ENCODE peak calls at places on chromosomes 13 and 19, in seven cellular contexts. A is AG04450, F is upper lobe of left lung, O is left lung, P is RWPE1, Y is ascending aorta, C is RWPE2. K is an unnamed sample.

GRCh38 chr19:17656970-17657369 is 31.2 kb downstream of the UNC13A start:
- DNase-seq in A (no peak), F (no peak), O (peak), P (no peak), Y (no peak), C (no peak), K (no peak)

GRCh38 chr19:4713384-4713951 is 10.2 kb downstream of the DPP9 start:
- DNase-seq in A (peak), F (peak), O (no peak), P (peak), Y (peak), C (peak), K (peak)

GRCh38 chr19:48498922-48499321 is 12.7 kb downstream of the LMTK3 start:
- DNase-seq in A (no peak), F (no peak), O (no peak), P (no peak), Y (no peak), C (peak), K (no peak)

GRCh38 chr13:99050983-99051488 is 73.2 kb upstream of the DOCK9 start:
- DNase-seq in A (no peak), F (no peak), O (no peak), P (no peak), Y (no peak), C (no peak), K (no peak)

GRCh38 chr19:40528533-40529092 is 48.1 kb upstream of the SHKBP1 start:
- DNase-seq in A (no peak), F (no peak), O (no peak), P (no peak), Y (no peak), C (no peak), K (no peak)

GRCh38 chr13:79647518-79647917 is 166.6 kb downstream of the NDFIP2 start:
- DNase-seq in A (no peak), F (no peak), O (no peak), P (peak), Y (no peak), C (peak), K (no peak)

GRCh38 chr13:19048381-19048780 is 133.2 kb downstream of the TUBA3C start:
- DNase-seq in A (no peak), F (no peak), O (no peak), P (no peak), Y (no peak), C (no peak), K (no peak)

GRCh38 chr13:60654405-60654804 is 257.4 kb downstream of the TDRD3 start:
- DNase-seq in A (no peak), F (no peak), O (no peak), P (peak), Y (no peak), C (no peak), K (no peak)

GRCh38 chr19:51607077-51607476 is 23.1 kb downstream of the SIGLEC5 start:
- DNase-seq in A (no peak), F (no peak), O (no peak), P (no peak), Y (no peak), C (no peak), K (no peak)

GRCh38 chr19:57559404-57560025 is at the start of gene ZNF550:
- DNase-seq in A (peak), F (peak), O (peak), P (peak), Y (peak), C (peak), K (peak)

GRCh38 chr19:16382775-16383543 is 58.3 kb downstream of the KLF2 start:
- DNase-seq in A (peak), F (peak), O (peak), P (peak), Y (peak), C (no peak), K (peak)

GRCh38 chr13:20840590-20840989 is 62.0 kb downstream of the XPO4 start:
- DNase-seq in A (no peak), F (no peak), O (no peak), P (no peak), Y (no peak), C (no peak), K (no peak)

GRCh38 chr13:67410645-67411044 is 180.5 kb upstream of the PCDH9 start:
- DNase-seq in A (no peak), F (no peak), O (no peak), P (no peak), Y (no peak), C (no peak), K (no peak)

GRCh38 chr19:33252418-33252962 is 26.8 kb upstream of the SLC7A10 start:
- DNase-seq in A (no peak), F (no peak), O (no peak), P (no peak), Y (no peak), C (no peak), K (no peak)

GRCh38 chr13:63542704-63543215 is 2127.1 kb upstream of the PCDH20 start:
- DNase-seq in A (no peak), F (no peak), O (no peak), P (no peak), Y (no peak), C (no peak), K (no peak)

GRCh38 chr19:13430790-13431582 is 75.3 kb downstream of the CACNA1A start:
- DNase-seq in A (peak), F (peak), O (no peak), P (peak), Y (no peak), C (no peak), K (no peak)

GRCh38 chr19:19750131-19750841 is 17.4 kb upstream of the ZNF14 start:
- DNase-seq in A (no peak), F (no peak), O (peak), P (no peak), Y (no peak), C (no peak), K (peak)

GRCh38 chr13:20340759-20341161 is 108.6 kb upstream of the GJB6 start:
- DNase-seq in A (no peak), F (peak), O (peak), P (peak), Y (no peak), C (no peak), K (no peak)

GRCh38 chr19:4443188-4443587 is 14.4 kb downstream of the UBXN6 start:
- DNase-seq in A (no peak), F (no peak), O (no peak), P (no peak), Y (no peak), C (no peak), K (no peak)

GRCh38 chr13:51870616-51871015 is 8.8 kb downstream of the CCDC70 start:
- DNase-seq in A (no peak), F (no peak), O (no peak), P (no peak), Y (no peak), C (no peak), K (no peak)

GRCh38 chr13:43245374-43245964 is 222.1 kb downstream of the DNAJC15 start:
- DNase-seq in A (peak), F (no peak), O (no peak), P (peak), Y (no peak), C (peak), K (no peak)

GRCh38 chr19:888615-889385 is 4.2 kb downstream of the MED16 start:
- DNase-seq in A (no peak), F (no peak), O (no peak), P (no peak), Y (no peak), C (no peak), K (no peak)

GRCh38 chr19:50607874-50608785 is 31.6 kb downstream of the SYT3 start:
- DNase-seq in A (peak), F (peak), O (peak), P (peak), Y (peak), C (peak), K (peak)

GRCh38 chr19:13819242-13819641 is 24.0 kb downstream of the ZSWIM4 start:
- DNase-seq in A (no peak), F (no peak), O (no peak), P (no peak), Y (no peak), C (no peak), K (no peak)

GRCh38 chr13:97468331-97468730 is 34.4 kb downstream of the RAP2A start:
- DNase-seq in A (no peak), F (no peak), O (no peak), P (no peak), Y (no peak), C (no peak), K (no peak)

DNA sequence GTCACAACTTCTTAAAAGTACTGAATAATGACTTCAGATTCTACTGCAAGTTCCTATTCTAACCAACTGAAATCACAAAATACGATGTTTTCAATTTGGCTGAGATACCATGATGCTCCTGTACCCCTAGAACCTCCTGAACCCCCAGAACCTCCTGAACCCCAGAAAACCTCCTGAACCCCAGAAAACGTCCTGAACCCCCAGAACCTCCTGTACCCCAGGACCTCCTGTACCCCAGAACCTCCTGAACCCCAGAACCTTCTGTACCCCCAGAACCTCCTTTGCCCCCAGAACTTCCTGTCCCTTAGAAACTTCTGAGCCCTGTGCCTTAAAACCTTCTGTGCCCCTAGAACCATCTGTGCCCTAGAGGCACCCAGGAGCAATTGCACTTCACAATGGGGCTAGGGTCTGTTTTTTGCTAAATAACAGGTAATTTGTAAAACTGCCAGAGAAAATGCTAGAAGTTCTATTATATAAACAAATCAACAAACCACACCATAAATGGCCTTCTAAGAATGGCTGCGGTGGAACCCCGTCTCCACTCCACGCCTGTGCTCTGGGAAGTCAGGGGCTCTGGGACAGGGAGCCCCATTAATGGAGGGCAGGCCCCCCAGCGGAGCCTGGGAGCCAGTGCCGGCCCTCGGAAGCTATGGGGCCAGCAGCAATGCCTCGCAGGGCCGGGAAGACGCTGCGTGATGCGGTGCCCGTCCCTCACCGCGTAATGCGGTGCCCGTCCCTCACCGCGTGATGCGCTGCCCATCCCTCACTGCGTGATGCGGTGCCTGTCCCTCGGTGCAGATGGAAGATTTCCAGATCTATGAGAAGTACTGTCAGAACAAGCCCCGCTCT is 21.3 kb upstream of the F7 start:
- DNase-seq in A (no peak), F (no peak), O (peak), P (no peak), Y (no peak), C (peak), K (no peak)
- H3K27ac ChIP-seq in A (no peak), F (no peak), O (no peak), P (no peak), Y (no peak), C (no peak), K (peak)

GRCh38 chr19:54158812-54159351 is 639 bp downstream of the LENG1 start:
- DNase-seq in A (no peak), F (no peak), O (peak), P (no peak), Y (no peak), C (no peak), K (no peak)

GRCh38 chr19:54160948-54161347 is 1.4 kb upstream of the LENG1 start:
- DNase-seq in A (no peak), F (no peak), O (no peak), P (no peak), Y (no peak), C (no peak), K (no peak)

GRCh38 chr19:54160182-54160811 is 776 bp upstream of the LENG1 start:
- DNase-seq in A (no peak), F (no peak), O (no peak), P (peak), Y (no peak), C (no peak), K (no peak)

GRCh38 chr19:54156953-54157352 is 2.6 kb downstream of the LENG1 start:
- DNase-seq in A (no peak), F (no peak), O (no peak), P (no peak), Y (no peak), C (no peak), K (no peak)

DNA sequence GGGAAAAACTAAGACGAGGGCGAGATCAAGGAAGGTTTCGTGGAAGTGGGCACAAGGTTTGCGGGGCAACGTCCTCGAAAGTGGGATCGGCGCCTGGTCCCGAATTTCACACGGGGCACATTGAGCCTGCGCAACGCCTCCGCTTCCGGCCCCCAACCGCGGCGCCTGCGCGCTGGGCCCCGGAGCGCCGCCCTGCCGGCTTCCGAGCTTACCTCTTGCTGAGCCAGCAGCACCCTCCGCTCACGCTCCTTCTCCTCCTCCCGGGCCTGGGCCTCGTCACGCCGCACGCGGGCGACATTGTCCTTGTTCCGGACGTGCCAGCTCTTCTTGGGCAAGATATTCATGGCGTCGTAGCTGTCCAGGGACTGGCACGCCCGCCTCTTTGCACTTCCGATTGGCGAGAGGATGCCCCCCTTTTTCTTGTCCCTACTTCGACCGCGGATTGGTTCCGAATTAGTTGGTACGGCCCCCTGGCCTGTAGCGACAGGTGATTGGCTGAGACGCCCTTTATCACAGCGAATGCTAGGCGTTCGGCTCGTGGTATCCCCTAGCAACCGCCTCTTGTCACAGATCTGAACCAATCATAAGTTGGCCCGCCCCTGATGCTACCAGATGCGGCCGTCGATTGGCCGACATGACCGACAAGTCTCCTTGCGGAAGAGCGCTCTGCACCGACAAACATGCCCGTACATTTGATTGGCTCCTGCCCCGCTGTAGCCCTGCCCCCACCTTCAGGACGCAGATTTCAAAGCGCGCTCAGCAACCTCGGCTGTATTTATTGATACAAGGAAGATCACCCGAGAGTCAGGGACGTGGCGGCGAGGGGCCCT is at the start of gene LENG1:
- DNase-seq in A (peak), F (peak), O (peak), P (peak), Y (peak), C (peak), K (peak)
- TF ChIP-seq CTCF in A (peak), F (peak), O (peak), P (peak), Y (peak), C (peak), K (no peak)

DNA sequence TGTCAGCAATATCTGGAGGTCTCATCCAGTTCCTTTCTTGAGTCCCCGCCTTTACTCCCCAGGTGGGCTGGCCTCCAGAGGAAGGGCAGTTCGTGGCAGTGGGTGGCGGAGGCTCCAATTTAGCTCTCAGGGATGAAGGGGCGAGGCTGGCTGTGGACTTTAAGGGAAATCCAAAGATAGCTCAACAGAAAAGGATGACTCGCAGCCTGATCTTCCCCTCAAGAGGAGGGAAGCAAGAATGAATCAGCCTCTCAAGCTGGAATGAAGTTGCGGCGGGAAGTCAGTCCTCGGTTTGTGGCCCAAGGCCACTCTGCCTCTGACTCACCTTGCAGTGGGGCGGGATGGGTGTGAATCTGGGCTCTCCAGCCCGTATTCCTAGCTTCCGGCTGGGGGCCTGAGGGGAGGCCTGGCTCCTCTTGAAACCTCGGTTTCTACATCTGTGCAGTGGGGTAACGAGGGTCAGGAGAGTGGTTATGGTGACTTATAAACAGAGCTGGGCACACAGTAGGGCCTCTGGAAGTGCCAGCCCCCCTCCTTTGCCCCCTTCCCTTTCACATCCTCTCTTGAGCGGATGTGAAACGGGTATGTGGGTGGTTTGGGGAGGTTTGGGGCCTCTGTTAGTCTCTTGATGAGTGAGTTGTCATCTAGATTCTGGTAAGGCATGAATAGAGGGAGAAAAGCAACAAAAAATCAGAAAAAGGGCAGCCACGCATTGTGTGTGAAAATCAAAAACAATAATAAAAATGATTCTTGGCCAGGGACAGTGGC is 10.5 kb upstream of the SMG9 start:
- DNase-seq in A (peak), F (peak), O (no peak), P (peak), Y (peak), C (peak), K (no peak)
- H3K27ac ChIP-seq in A (peak), F (peak), O (peak), P (peak), Y (peak), C (peak), K (peak)

GRCh38 chr19:36152886-36153525 is 759 bp upstream of the COX7A1 start:
- DNase-seq in A (no peak), F (no peak), O (peak), P (no peak), Y (no peak), C (no peak), K (no peak)
- TF ChIP-seq CTCF in A (no peak), F (no peak), O (no peak), P (no peak), Y (no peak), C (no peak), K (no peak)

GRCh38 chr13:30892966-30893365 is 13.1 kb upstream of the MEDAG start:
- DNase-seq in A (no peak), F (no peak), O (no peak), P (no peak), Y (no peak), C (no peak), K (no peak)
- H3K27ac ChIP-seq in A (no peak), F (no peak), O (no peak), P (no peak), Y (no peak), C (no peak), K (no peak)

DNA sequence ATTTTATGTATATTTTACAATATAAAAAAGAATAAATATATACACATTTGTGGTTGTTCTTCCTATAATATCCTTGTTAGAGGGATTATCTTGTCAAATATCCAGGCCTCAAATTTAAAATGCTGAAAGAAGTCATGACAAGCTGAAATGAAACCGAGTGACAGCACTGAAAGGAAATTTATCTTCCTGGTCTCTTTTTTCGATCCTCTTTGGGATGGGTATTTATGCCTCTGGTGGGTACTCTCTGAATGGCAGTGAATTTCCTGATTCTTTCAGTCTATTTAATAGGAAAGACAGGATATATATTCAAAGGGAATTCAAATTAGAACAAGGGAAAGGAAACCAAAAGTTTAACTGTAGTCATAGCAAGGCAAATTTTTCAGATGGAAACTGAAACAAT is 98.0 kb downstream of the DLEU7 start:
- DNase-seq in A (no peak), F (no peak), O (no peak), P (no peak), Y (no peak), C (no peak), K (no peak)
- TF ChIP-seq CTCF in A (no peak), F (no peak), O (no peak), P (no peak), Y (no peak), C (no peak), K (no peak)